ENCODE peak calls at places on chromosomes 13 and 19, in eight cellular contexts. X is IMR-90, R is keratinocyte, B is neural progenitor cell, P is HepG2, L is SK-N-SH, K is GM12878, T is H9. I is an unnamed sample.

GRCh38 chr13:102141625-102142472 is 260.0 kb downstream of the FGF14 start:
- DNase-seq in X (peak), R (no peak), B (peak), P (peak), L (no peak), K (no peak), T (no peak), I (peak)

GRCh38 chr19:17294051-17294891 is 9.0 kb downstream of the ABHD8 start:
- DNase-seq in X (no peak), R (no peak), B (peak), P (no peak), L (peak), K (no peak), T (peak), I (no peak)

GRCh38 chr19:17777840-17778620 is 16.9 kb upstream of the B3GNT3 start:
- DNase-seq in X (peak), R (no peak), B (peak), P (peak), L (peak), K (no peak), T (peak), I (peak)

GRCh38 chr13:89812856-89813255 is 1534.6 kb upstream of the MIR17HG start:
- DNase-seq in X (no peak), R (no peak), B (no peak), P (no peak), L (no peak), K (no peak), T (no peak), I (no peak)

GRCh38 chr19:50314724-50315700 is 14.2 kb downstream of the KCNC3 start:
- DNase-seq in X (no peak), R (no peak), B (peak), P (no peak), L (peak), K (no peak), T (peak), I (no peak)

GRCh38 chr19:58279925-58280316 is 1.2 kb downstream of the ZNF8 start:
- DNase-seq in X (no peak), R (no peak), B (no peak), P (no peak), L (no peak), K (no peak), T (no peak), I (no peak)

GRCh38 chr19:5032101-5032967 is 63.4 kb downstream of the KDM4B start:
- DNase-seq in X (no peak), R (no peak), B (peak), P (no peak), L (no peak), K (no peak), T (no peak), I (no peak)

GRCh38 chr13:42259515-42259914 is 12.4 kb upstream of the AKAP11 start:
- DNase-seq in X (no peak), R (no peak), B (no peak), P (no peak), L (no peak), K (no peak), T (no peak), I (no peak)

GRCh38 chr13:64928704-64929499 is 2301.2 kb downstream of the PCDH9 start:
- DNase-seq in X (peak), R (no peak), B (no peak), P (no peak), L (no peak), K (no peak), T (no peak), I (peak)

GRCh38 chr13:22839554-22840286 is 341.1 kb upstream of the SGCG start:
- DNase-seq in X (no peak), R (no peak), B (no peak), P (no peak), L (no peak), K (no peak), T (no peak), I (no peak)

GRCh38 chr19:50046649-50047503 is 21.1 kb downstream of the ZNF473 start:
- DNase-seq in X (peak), R (no peak), B (no peak), P (peak), L (peak), K (no peak), T (no peak), I (peak)

GRCh38 chr19:6718741-6719539 is 1.5 kb downstream of the C3 start:
- DNase-seq in X (no peak), R (no peak), B (peak), P (peak), L (peak), K (no peak), T (peak), I (no peak)

GRCh38 chr19:39212377-39212742 is 8.3 kb upstream of the SYCN start:
- DNase-seq in X (no peak), R (no peak), B (peak), P (no peak), L (peak), K (peak), T (peak), I (no peak)

GRCh38 chr13:22111152-22111783 is 440.4 kb downstream of the FGF9 start:
- DNase-seq in X (no peak), R (no peak), B (no peak), P (no peak), L (no peak), K (no peak), T (no peak), I (no peak)

GRCh38 chr19:56105090-56105701 is 15.9 kb downstream of the ZNF787 start:
- DNase-seq in X (peak), R (no peak), B (peak), P (peak), L (no peak), K (no peak), T (peak), I (peak)

GRCh38 chr13:31824705-31825512 is 85.6 kb downstream of the RXFP2 start:
- DNase-seq in X (peak), R (no peak), B (no peak), P (no peak), L (no peak), K (peak), T (no peak), I (peak)

GRCh38 chr19:15115762-15116615 is 8.8 kb downstream of the SYDE1 start:
- DNase-seq in X (no peak), R (no peak), B (no peak), P (no peak), L (peak), K (no peak), T (no peak), I (no peak)

GRCh38 chr13:41211062-41211461 is 16.7 kb upstream of the KBTBD7 start:
- DNase-seq in X (no peak), R (no peak), B (no peak), P (no peak), L (no peak), K (no peak), T (no peak), I (no peak)

DNA sequence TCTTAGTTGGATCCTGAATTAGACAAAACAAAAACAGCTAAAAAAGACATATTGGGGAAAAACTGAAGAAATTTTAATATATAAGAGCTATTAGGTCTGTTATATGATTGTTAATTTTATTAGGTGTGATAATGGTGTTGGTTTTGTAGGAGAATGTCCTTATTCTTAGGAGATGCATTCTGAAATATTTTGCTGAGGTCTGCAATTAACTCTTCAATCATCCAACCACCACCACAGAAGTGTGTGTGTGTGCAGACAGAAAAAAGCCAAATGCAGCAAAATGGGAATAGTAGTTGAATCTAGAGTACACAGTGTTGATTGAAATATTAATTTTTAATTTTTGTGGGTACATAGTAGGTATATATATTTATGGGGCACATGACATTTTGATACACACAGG is 12.1 kb upstream of the KBTBD7 start:
- DNase-seq in X (no peak), R (no peak), B (no peak), P (no peak), L (no peak), K (no peak), T (no peak), I (no peak)
- TF ChIP-seq CTCF in X (no peak), R (no peak), B (no peak), P (no peak), L (no peak), K (no peak), T (no peak), I (no peak)

DNA sequence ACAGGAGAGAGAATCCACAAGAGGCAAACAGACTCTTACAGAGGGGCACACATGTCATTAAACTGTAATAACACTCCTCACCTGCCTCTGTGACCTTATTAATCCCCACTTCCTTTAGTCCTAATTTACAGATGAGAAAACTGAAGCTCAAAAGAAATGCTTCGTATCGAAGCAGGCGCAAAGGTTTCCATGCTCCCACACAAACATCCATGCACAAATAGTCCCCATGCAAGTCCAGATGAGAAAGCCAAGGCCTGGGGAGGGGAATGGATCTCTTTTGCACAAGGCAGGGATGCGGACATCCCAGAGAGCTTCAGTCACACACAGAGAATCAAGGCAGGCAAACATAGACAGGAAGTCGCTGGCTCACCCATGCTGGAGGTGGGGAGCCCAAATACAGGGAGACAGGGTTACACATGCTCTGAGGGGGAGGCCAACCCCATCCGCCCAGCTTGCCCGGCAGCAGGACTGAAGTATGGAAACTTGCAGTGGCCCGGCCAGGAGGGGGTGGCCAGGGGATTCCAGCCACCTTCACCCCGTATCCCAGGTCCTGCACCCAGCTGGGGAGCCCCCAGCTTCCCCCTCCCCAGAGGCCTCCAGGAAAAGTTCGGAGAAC is 468 bp downstream of the S1PR5 start:
- DNase-seq in X (no peak), R (no peak), B (no peak), P (no peak), L (no peak), K (no peak), T (no peak), I (no peak)
- H3K4me2 ChIP-seq in X (peak), R (peak), B (peak), P (peak), L (peak), K (no peak), T (peak), I (peak)

DNA sequence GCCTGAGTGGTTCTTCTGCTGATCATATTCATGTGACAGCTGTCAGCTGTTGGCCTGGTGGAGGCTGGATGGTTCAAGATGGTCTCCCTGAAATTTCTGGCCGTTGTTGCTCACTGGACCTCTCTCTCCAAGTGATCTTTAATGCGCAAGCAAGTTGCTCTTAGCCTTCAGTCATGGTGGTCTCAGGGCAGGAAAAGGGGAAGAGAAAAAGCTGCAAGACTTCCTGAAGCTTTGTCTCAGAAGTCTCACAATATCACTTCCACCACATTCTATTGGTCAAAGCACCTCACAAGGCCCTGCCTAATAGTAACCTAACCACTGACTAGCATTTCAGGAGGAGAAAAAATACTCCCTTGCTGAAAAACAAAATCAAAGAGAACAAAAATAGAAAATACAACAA is 1.6 kb upstream of the ZNF567 start:
- DNase-seq in X (no peak), R (no peak), B (no peak), P (no peak), L (no peak), K (no peak), T (no peak), I (no peak)
- H3K9ac ChIP-seq in X (no peak), R (no peak), B (no peak), P (peak), L (no peak), K (no peak), T (no peak), I (no peak)

GRCh38 chr13:67736646-67737420 is 506.7 kb upstream of the PCDH9 start:
- DNase-seq in X (peak), R (no peak), B (peak), P (peak), L (peak), K (no peak), T (peak), I (peak)
- TF ChIP-seq CTCF in X (peak), R (no peak), B (peak), P (peak), L (peak), K (no peak), T (peak), I (peak)